ENCODE peak calls at places on chromosomes 11 and 22, in five cellular contexts. S is stimulated activated CD4-positive, alpha-beta T cell treated with anti-CD3 and anti-CD28 coated beads, Interleukin-1b, Interleukin-23, amount 100 ng/mL, for 1 hour; D is HS-27A; G is adipocyte; Z is CD8-positive, alpha-beta T cell. B is an unnamed sample.

GRCh38 chr11:34585870-34586654 is 34.8 kb upstream of the EHF start:
- DNase-seq in S (no peak), D (no peak), G (peak; percentile 83), Z (no peak), B (no peak)

GRCh38 chr22:29163808-29164207 is 41.9 kb upstream of the EMID1 start:
- DNase-seq in S (no peak), D (no peak), G (no peak), Z (no peak), B (no peak)

GRCh38 chr11:504053-504993 is 2.7 kb downstream of the RNH1 start:
- DNase-seq in S (no peak), D (no peak), G (peak; percentile 60), Z (no peak), B (no peak)

GRCh38 chr22:43060213-43060612 is 29.0 kb downstream of the TTLL1 start:
- DNase-seq in S (peak; percentile 6), D (no peak), G (peak; percentile 10), Z (no peak), B (no peak)

GRCh38 chr11:86713552-86713951 is 41.1 kb upstream of the ME3 start:
- DNase-seq in S (no peak), D (no peak), G (no peak), Z (no peak), B (no peak)

GRCh38 chr11:8312966-8313365 is 49.3 kb upstream of the LMO1 start:
- DNase-seq in S (no peak), D (no peak), G (no peak), Z (no peak), B (no peak)

GRCh38 chr11:12052676-12053605 is 44.5 kb upstream of the DKK3 start:
- DNase-seq in S (no peak), D (no peak), G (no peak), Z (no peak), B (no peak)

GRCh38 chr11:65417221-65417701 is 5.3 kb upstream of the NEAT1 start:
- DNase-seq in S (no peak), D (no peak), G (peak; percentile 4), Z (no peak), B (no peak)

GRCh38 chr22:46122980-46123693 is 27.2 kb upstream of the PPARA start:
- DNase-seq in S (no peak), D (no peak), G (no peak), Z (no peak), B (no peak)

GRCh38 chr22:32584650-32585049 is 110.0 kb downstream of the FBXO7 start:
- DNase-seq in S (no peak), D (no peak), G (peak; percentile 84), Z (no peak), B (no peak)

GRCh38 chr22:27314276-27314807 is 487.2 kb downstream of the MN1 start:
- DNase-seq in S (no peak), D (no peak), G (no peak), Z (no peak), B (no peak)

GRCh38 chr22:22791438-22792181 is 96.0 kb upstream of the IGLL5 start:
- DNase-seq in S (no peak), D (no peak), G (no peak), Z (no peak), B (no peak)

GRCh38 chr22:37366601-37367000 is 60.7 kb downstream of the ELFN2 start:
- DNase-seq in S (no peak), D (no peak), G (no peak), Z (no peak), B (no peak)

GRCh38 chr11:130190371-130190881 is 30.8 kb downstream of the ST14 start:
- DNase-seq in S (no peak), D (no peak), G (no peak), Z (no peak), B (no peak)